ENCODE peak calls at places on chromosomes 12 and 14, in eight cellular contexts. X is glutamatergic neuron, L is colonic mucosa, V is dorsolateral prefrontal cortex, M is cardiac fibroblast, N is psoas muscle, Y is neural crest cell, I is AG04450. T is an unnamed sample.

GRCh38 chr12:68200854-68201253 is 24.8 kb downstream of the IL26 start:
- DNase-seq in X (no peak), L (no peak), V (no peak), M (no peak), N (no peak), Y (no peak), I (no peak), T (no peak)

GRCh38 chr12:26701604-26702215 is 131.3 kb downstream of the ITPR2 start:
- DNase-seq in X (no peak), L (no peak), V (no peak), M (peak), N (no peak), Y (no peak), I (no peak), T (peak)

GRCh38 chr12:29991924-29992323 is 208.2 kb upstream of the TMTC1 start:
- DNase-seq in X (no peak), L (no peak), V (no peak), M (peak), N (no peak), Y (no peak), I (no peak), T (no peak)

GRCh38 chr12:117261267-117261666 is 71.0 kb upstream of the FBXO21 start:
- DNase-seq in X (no peak), L (no peak), V (no peak), M (peak), N (no peak), Y (no peak), I (no peak), T (no peak)

GRCh38 chr12:83850531-83850930 is 1062.1 kb downstream of the SLC6A15 start:
- DNase-seq in X (no peak), L (no peak), V (no peak), M (no peak), N (no peak), Y (no peak), I (no peak), T (no peak)

GRCh38 chr12:64273527-64274403 is 51.7 kb upstream of the KICS2 start:
- DNase-seq in X (peak), L (no peak), V (no peak), M (peak), N (no peak), Y (peak), I (no peak), T (peak)

GRCh38 chr12:16891673-16892072 is 285.7 kb upstream of the LMO3 start:
- DNase-seq in X (no peak), L (no peak), V (no peak), M (no peak), N (no peak), Y (no peak), I (no peak), T (no peak)

GRCh38 chr14:34538871-34539406 is 562 bp downstream of the EAPP start:
- DNase-seq in X (no peak), L (no peak), V (no peak), M (no peak), N (no peak), Y (no peak), I (no peak), T (no peak)

GRCh38 chr14:78785265-78785664 is 615.1 kb downstream of the NRXN3 start:
- DNase-seq in X (no peak), L (no peak), V (peak), M (no peak), N (no peak), Y (no peak), I (no peak), T (no peak)

GRCh38 chr14:69928111-69928523 is 48.9 kb downstream of the SMOC1 start:
- DNase-seq in X (no peak), L (no peak), V (no peak), M (peak), N (no peak), Y (no peak), I (peak), T (no peak)

GRCh38 chr14:105492051-105492965 is 1.3 kb downstream of the TEDC1 start:
- DNase-seq in X (peak), L (no peak), V (no peak), M (no peak), N (peak), Y (no peak), I (no peak), T (no peak)

GRCh38 chr14:63134801-63135200 is 69.4 kb upstream of the RHOJ start:
- DNase-seq in X (no peak), L (no peak), V (no peak), M (peak), N (no peak), Y (no peak), I (no peak), T (peak)

GRCh38 chr12:11706509-11707331 is 57.2 kb downstream of the ETV6 start:
- DNase-seq in X (no peak), L (no peak), V (no peak), M (no peak), N (no peak), Y (no peak), I (no peak), T (no peak)

GRCh38 chr12:103964805-103965204 is 867 bp upstream of the TDG start:
- DNase-seq in X (no peak), L (no peak), V (no peak), M (no peak), N (no peak), Y (no peak), I (no peak), T (no peak)

GRCh38 chr14:92506230-92506629 is 7.4 kb upstream of the RIN3 start:
- DNase-seq in X (no peak), L (no peak), V (no peak), M (no peak), N (no peak), Y (no peak), I (no peak), T (no peak)

GRCh38 chr12:19382111-19382526 is 57.2 kb upstream of the AEBP2 start:
- DNase-seq in X (no peak), L (no peak), V (no peak), M (peak), N (no peak), Y (no peak), I (no peak), T (no peak)

GRCh38 chr12:77947326-77947725 is 116.6 kb downstream of the NAV3 start:
- DNase-seq in X (no peak), L (no peak), V (no peak), M (peak), N (no peak), Y (no peak), I (no peak), T (no peak)

GRCh38 chr14:98578204-98578603 is 693.8 kb downstream of the BCL11B start:
- DNase-seq in X (no peak), L (no peak), V (no peak), M (peak), N (no peak), Y (no peak), I (no peak), T (no peak)

GRCh38 chr12:27276275-27276674 is 32.2 kb downstream of the STK38L start:
- DNase-seq in X (no peak), L (no peak), V (no peak), M (no peak), N (no peak), Y (no peak), I (no peak), T (no peak)

DNA sequence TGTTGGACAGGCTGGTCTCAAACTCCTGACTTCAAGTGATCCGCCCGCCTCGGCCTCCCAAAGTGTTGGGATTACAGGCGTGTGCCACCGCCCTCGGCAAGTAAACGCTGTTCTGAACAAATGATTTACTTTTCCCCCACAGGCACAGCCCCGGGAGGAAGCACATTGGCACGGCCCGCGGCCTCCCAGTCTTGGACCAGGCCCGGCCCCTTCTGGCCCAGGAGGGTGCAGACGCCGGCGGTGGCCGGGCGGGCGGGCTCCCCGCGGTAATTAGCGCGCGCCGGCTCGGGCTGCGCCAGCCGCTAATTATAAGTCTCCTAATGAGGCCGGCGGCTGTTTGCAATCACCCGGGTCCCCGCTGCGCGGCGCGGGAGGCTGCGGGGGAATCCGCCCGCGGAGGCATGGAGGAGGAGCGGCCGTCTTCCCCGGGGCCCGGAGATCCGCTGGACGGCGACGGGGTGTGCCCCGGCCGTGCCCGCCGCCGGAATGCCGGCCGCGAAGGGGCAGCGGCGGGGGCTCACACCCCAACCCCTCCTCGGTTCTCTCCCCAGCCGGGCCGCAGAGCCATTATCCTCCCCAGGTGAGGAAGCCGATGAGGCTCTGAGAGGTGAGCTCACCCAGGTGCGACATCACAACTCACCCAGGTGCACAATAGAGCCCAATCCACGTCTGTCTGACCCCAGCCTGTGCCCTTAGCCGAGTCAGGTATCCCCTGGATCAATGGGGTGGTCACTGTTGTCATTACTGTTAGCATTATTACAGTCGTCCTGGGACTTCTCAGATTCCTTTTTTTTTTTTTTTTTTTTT is 3.3 kb upstream of the POP5 start:
- DNase-seq in X (peak), L (peak), V (peak), M (peak), N (peak), Y (peak), I (no peak), T (peak)
- TF ChIP-seq CTCF in X (peak), L (peak), V (peak), M (peak), N (peak), Y (peak), I (peak), T (peak)

GRCh38 chr14:36070056-36071043 is 106.2 kb downstream of the PTCSC3 start:
- DNase-seq in X (peak), L (peak), V (peak), M (peak), N (no peak), Y (peak), I (peak), T (peak)
- TF ChIP-seq CTCF in X (peak), L (peak), V (peak), M (peak), N (peak), Y (peak), I (peak), T (peak)

GRCh38 chr12:52984136-52984535 is 22.1 kb upstream of the EIF4B start:
- DNase-seq in X (no peak), L (no peak), V (no peak), M (no peak), N (no peak), Y (no peak), I (no peak), T (no peak)
- TF ChIP-seq CTCF in X (no peak), L (no peak), V (no peak), M (no peak), N (no peak), Y (no peak), I (peak), T (no peak)

DNA sequence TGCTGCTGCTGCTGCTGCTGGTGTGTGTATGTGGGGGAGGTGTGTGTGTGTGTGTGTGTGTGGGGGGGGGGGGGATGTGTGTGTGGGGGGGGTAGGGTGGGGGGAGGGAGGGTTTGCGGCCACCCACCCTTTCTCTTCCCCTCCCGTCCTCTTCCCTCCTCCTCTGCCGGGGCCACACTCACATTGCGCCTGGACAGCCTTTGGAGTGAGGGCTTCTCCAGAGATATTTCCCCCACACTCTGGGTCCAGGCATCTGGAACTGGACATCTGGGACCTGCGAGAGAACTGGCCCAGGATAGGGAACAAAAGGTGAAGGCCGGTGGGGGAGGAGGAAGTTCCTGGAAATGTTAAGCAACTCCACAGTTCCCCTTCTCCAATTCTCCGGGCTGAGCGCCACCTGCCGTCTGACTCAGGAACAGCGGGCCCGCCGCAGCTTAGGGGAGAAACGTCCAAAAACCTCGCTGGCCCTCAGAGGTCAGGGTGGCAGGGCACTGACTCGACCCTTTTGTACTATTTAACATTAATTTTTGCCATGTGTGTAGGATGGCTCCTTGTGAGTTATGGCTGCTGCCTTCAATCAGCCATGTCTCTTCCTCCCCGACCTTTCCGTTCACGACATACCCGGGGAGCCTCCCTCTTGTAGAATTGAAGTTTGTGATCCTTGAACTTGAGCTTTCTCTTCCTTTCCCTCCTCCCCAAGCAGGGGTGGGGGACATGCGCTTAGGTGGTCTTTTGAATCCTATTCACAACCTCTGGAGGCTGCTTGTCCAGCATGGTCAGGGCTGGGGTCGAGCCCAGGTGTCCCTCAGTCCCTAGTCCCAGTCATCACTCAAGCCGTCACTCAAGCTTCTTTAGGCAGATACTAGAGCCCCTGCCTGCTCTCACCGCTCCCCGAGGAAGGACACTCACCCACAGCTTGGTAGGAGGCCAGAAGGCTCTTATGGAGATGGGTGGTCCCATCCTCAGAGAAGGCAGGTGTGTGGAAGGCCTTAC is at the start of gene C1RL:
- DNase-seq in X (peak), L (peak), V (peak), M (peak), N (peak), Y (peak), I (no peak), T (peak)
- TF ChIP-seq CTCF in X (peak), L (peak), V (peak), M (peak), N (peak), Y (peak), I (peak), T (peak)

DNA sequence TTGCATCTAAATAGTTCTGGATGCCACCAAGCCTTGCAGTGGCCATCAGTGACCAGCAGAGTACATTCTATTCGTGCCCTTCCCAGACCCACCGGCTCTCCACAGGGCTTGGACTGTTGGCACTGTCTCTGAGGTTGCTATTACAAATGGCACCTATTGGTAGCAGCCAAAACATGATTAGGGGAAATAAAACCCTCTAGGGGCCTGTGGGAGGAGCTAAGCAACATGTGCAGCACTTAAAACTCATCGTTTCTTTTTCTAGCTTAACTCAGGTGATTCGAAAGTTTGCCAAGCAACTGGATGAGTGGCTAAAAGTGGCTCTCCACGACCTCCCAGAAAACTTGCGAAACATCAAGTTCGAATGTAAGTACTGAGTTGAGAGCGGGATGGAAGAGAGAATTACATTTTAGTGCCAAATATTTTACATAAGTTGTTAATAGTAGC is 65.4 kb upstream of the RIC8B start:
- DNase-seq in X (no peak), L (no peak), V (no peak), M (no peak), N (no peak), Y (no peak), I (no peak), T (no peak)
- TF ChIP-seq CTCF in X (no peak), L (no peak), V (no peak), M (no peak), N (no peak), Y (no peak), I (no peak), T (peak)

GRCh38 chr12:48300774-48301173 is 49.9 kb downstream of the ZNF641 start:
- DNase-seq in X (no peak), L (no peak), V (no peak), M (no peak), N (no peak), Y (no peak), I (no peak), T (no peak)

GRCh38 chr12:48302161-48302896 is 48.4 kb downstream of the ZNF641 start:
- DNase-seq in X (no peak), L (no peak), V (no peak), M (no peak), N (no peak), Y (no peak), I (no peak), T (no peak)

GRCh38 chr12:48291511-48291910 is 59.2 kb downstream of the ZNF641 start:
- DNase-seq in X (no peak), L (no peak), V (no peak), M (no peak), N (no peak), Y (no peak), I (no peak), T (no peak)

GRCh38 chr12:48292030-48292429 is 58.7 kb downstream of the ZNF641 start:
- DNase-seq in X (no peak), L (no peak), V (no peak), M (peak), N (no peak), Y (no peak), I (no peak), T (no peak)

GRCh38 chr12:48296586-48297396 is 53.9 kb downstream of the ZNF641 start:
- DNase-seq in X (peak), L (peak), V (peak), M (peak), N (peak), Y (peak), I (peak), T (peak)
- TF ChIP-seq CTCF in X (no peak), L (no peak), V (no peak), M (no peak), N (no peak), Y (no peak), I (no peak), T (no peak)

DNA sequence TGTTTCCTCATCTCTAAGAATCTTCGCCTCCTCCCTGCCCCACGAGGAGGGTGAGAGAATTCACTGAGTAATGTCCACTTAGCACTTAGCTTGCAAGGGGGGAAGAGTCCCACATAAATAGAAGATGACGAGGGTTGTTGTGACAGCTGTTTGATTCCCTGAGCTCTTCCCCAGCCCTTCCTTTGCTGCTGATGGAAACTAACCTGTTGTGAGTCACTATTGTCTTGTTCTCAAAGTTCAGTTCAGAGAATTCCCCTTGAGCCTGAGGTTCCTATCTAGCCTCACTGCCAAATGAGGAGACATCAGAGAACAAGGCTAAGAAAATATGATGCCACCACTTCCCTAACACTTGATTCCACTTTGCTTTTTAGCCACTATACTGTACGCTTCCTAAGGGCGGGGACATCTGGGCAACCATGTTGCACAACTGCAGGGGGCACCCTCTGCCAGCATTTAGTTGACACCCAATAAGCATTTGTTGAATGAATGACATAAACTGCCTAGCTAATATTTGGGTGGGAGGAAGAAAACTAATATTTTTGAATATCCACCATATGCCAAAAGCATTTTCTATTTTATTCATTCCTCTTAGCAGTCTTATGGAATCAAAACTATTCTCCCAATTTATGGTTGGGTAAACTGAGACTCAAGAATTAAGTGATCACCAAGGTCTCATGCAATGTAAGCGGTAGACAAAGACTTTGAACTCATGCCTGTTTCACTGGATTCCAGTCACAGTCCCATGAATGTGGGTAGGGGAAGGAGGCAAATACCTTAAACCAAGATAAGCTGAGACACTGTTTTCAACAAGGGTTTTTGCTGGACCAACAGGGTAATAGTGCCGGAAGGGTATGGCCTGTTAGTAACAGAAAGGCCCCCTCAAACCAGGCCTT is 77.6 kb downstream of the ZFP36L1 start:
- DNase-seq in X (no peak), L (no peak), V (no peak), M (peak), N (no peak), Y (no peak), I (no peak), T (no peak)
- TF ChIP-seq CTCF in X (no peak), L (no peak), V (no peak), M (no peak), N (no peak), Y (no peak), I (no peak), T (peak)

DNA sequence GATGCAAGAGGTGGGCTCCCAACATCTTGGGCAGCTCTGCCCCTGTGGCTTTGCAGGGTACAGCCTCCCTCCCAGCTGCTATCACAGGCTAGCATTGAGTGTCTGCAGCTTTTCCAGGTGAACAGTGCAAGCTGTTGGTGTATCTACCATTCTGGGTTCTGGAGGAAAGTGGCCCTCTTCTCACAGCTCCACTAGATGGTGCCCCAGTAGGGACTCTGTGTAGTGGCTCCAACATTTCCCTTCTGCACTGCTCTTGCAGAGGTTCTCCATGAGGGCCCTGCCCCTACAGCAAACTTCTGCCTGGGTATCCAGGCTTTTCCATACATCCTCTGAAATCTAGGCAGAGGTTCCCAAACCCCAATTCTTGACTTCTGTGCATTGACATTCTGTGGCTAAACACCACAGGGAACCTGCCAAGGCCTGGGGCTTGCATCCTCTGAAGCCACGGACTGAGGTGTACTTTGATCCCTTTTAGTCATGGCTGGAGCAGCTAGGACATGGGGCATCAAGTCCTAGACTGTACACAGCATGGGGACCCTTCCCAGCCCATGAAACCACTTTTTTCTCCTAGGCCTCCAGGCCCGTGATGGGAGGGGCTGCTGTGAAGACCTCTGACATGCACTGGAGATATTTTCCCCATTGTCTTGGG is 24.0 kb upstream of the SLC38A1 start:
- DNase-seq in X (no peak), L (no peak), V (no peak), M (peak), N (no peak), Y (no peak), I (no peak), T (no peak)
- TF ChIP-seq CTCF in X (no peak), L (no peak), V (no peak), M (peak), N (no peak), Y (no peak), I (peak), T (no peak)